ENCODE peak calls at places on chromosomes 13 and 19, in ten cellular contexts. M, C, P, E, F, D, W, G, X and I are unnamed samples.

GRCh38 chr13:113291997-113292862 is 4.8 kb upstream of the LAMP1 start:
- DNase-seq in M (peak), C (no peak), P (no peak), E (no peak), F (peak), D (peak), W (peak), G (no peak), X (no peak), I (no peak)

GRCh38 chr13:32318072-32318471 is 2.8 kb downstream of the BRCA2 start:
- DNase-seq in M (no peak), C (no peak), P (no peak), E (no peak), F (no peak), D (no peak), W (no peak), G (no peak), X (no peak), I (no peak)

GRCh38 chr13:96946709-96947311 is 47.5 kb downstream of the OXGR1 start:
- DNase-seq in M (peak), C (peak), P (no peak), E (no peak), F (no peak), D (peak), W (no peak), G (no peak), X (no peak), I (no peak)

GRCh38 chr13:45510671-45511070 is 45.9 kb downstream of the COG3 start:
- DNase-seq in M (no peak), C (no peak), P (no peak), E (no peak), F (no peak), D (no peak), W (no peak), G (no peak), X (no peak), I (no peak)

GRCh38 chr19:48770223-48770622 is 14.9 kb downstream of the FGF21 start:
- DNase-seq in M (no peak), C (no peak), P (no peak), E (no peak), F (peak), D (no peak), W (no peak), G (peak), X (no peak), I (peak)

GRCh38 chr13:26377038-26377437 is 123.1 kb downstream of the CDK8 start:
- DNase-seq in M (no peak), C (no peak), P (no peak), E (no peak), F (peak), D (peak), W (peak), G (peak), X (no peak), I (peak)

GRCh38 chr13:107712145-107712544 is 503.2 kb downstream of the LIG4 start:
- DNase-seq in M (no peak), C (no peak), P (no peak), E (no peak), F (no peak), D (no peak), W (no peak), G (no peak), X (no peak), I (no peak)

GRCh38 chr19:45469132-45469834 is 1.5 kb downstream of the FOSB start:
- DNase-seq in M (peak), C (peak), P (peak), E (peak), F (peak), D (peak), W (peak), G (peak), X (peak), I (peak)

GRCh38 chr13:33116321-33117010 is 100.2 kb downstream of the KL start:
- DNase-seq in M (no peak), C (no peak), P (no peak), E (no peak), F (no peak), D (peak), W (no peak), G (no peak), X (no peak), I (no peak)

GRCh38 chr13:83881031-83881727 is 1.1 kb downstream of the SLITRK1 start:
- DNase-seq in M (no peak), C (no peak), P (no peak), E (no peak), F (no peak), D (no peak), W (no peak), G (no peak), X (no peak), I (no peak)

GRCh38 chr13:111325146-111325890 is 4.9 kb downstream of the TEX29 start:
- DNase-seq in M (no peak), C (peak), P (no peak), E (no peak), F (no peak), D (no peak), W (no peak), G (no peak), X (no peak), I (no peak)
- TF ChIP-seq CTCF in M (no peak), C (no peak), P (no peak), E (no peak), F (no peak), D (no peak), W (no peak), G (no peak), X (no peak), I (no peak)

GRCh38 chr19:58007285-58007684 is 4.7 kb upstream of the ZNF606 start:
- DNase-seq in M (no peak), C (no peak), P (no peak), E (no peak), F (no peak), D (no peak), W (no peak), G (peak), X (no peak), I (no peak)
- TF ChIP-seq CTCF in M (no peak), C (no peak), P (no peak), E (peak), F (no peak), D (no peak), W (no peak), G (no peak), X (no peak), I (no peak)

DNA sequence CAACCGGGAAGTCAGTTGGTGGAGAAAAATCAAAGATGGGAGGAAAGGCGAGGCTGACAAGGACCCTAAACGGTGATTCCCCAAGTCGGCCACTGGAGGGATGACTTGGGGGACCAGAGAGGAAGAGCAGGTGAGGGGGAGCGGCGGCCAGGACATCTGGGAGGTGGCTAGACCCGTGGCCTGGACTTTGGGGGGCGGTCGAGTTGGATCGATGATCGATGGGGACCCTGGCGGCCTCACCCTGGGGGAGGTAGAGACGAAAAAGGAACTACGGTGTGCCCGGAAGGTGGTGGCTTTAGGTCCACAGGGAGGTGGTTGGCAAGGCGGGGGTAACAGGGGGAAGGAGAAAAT is 7.6 kb upstream of the CIRBP start:
- DNase-seq in M (no peak), C (no peak), P (no peak), E (no peak), F (no peak), D (no peak), W (no peak), G (no peak), X (no peak), I (no peak)
- TF ChIP-seq CTCF in M (no peak), C (no peak), P (peak), E (no peak), F (no peak), D (peak), W (no peak), G (peak), X (no peak), I (no peak)

DNA sequence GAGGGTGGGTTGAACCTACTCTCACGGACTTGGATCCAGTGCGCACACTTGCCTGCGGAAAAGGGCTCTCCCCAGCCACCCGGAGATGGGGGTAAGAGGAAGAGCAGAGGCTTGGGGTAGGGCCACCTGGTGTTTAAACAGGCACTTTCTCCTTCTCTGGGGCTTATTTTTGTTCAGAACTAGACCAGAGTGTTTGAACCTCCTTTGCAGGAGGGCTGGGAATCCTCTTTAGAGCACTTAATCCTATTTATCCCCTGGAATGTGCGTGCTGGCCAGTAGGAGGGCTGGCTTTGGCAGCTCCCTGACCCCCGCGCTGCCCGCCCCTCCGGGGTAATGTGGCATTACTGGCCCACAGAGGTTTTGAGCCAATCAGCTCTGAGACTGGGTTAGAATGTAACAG is 2.0 kb downstream of the RGS9BP start:
- DNase-seq in M (no peak), C (no peak), P (no peak), E (no peak), F (no peak), D (no peak), W (no peak), G (no peak), X (no peak), I (no peak)
- TF ChIP-seq CTCF in M (no peak), C (no peak), P (no peak), E (no peak), F (no peak), D (no peak), W (no peak), G (no peak), X (no peak), I (no peak)

GRCh38 chr19:34253711-34254551 is 423 bp upstream of the GARRE1 start:
- DNase-seq in M (peak), C (peak), P (no peak), E (no peak), F (peak), D (peak), W (peak), G (no peak), X (peak), I (peak)
- TF ChIP-seq CTCF in M (no peak), C (no peak), P (no peak), E (no peak), F (no peak), D (no peak), W (no peak), G (no peak), X (no peak), I (no peak)